ENCODE peak calls at places on chromosome 6, in six cellular contexts. M, B, C, Y, W and I are unnamed samples.

GRCh38 chr6:136520520-136520919 is 29.7 kb downstream of the MAP7 start:
- DNase-seq in Y (no peak), M (no peak), C (no peak), W (no peak), B (no peak), I (no peak)

GRCh38 chr6:81808834-81809598 is 56.5 kb upstream of the TENT5A start:
- DNase-seq in C (no peak), B (no peak), W (peak), M (peak), Y (no peak), I (peak)

GRCh38 chr6:99114769-99115406 is 167.1 kb upstream of the FBXL4 start:
- DNase-seq in W (no peak), C (no peak), B (no peak), M (no peak), Y (no peak), I (no peak)

GRCh38 chr6:115310156-115310555 is 750.5 kb downstream of the FRK start:
- DNase-seq in B (no peak), W (no peak), Y (no peak), M (no peak), C (no peak), I (no peak)

GRCh38 chr6:39792501-39793450 is 600 bp downstream of the DAAM2 start:
- DNase-seq in W (no peak), Y (no peak), M (no peak), B (no peak), C (no peak), I (no peak)

GRCh38 chr6:7201732-7202541 is 94.2 kb downstream of the RREB1 start:
- DNase-seq in M (peak), W (peak), B (no peak), C (no peak), Y (no peak), I (peak)

GRCh38 chr6:21922086-21922485 is 328.5 kb downstream of the SOX4 start:
- DNase-seq in C (no peak), M (no peak), W (no peak), Y (no peak), B (no peak), I (no peak)

GRCh38 chr6:90219168-90219985 is 77.3 kb downstream of the BACH2 start:
- DNase-seq in Y (no peak), W (no peak), M (no peak), C (no peak), B (no peak), I (no peak)

GRCh38 chr6:159897603-159898002 is 6.8 kb downstream of the MAS1 start:
- DNase-seq in M (no peak), W (no peak), B (no peak), Y (no peak), C (no peak), I (no peak)

GRCh38 chr6:163457637-163458561 is 43.4 kb downstream of the QKI start:
- DNase-seq in W (no peak), M (peak), B (no peak), Y (no peak), C (no peak), I (peak)